ENCODE peak calls at places on chromosomes 3 and 15, in six cellular contexts. G is mesenteric fat pad; U is stimulated activated naive CD8-positive, alpha-beta T cell treated with anti-CD3 and anti-CD28 coated beads, Interleukin-15, Interleukin-2, amounts not matched to agents 100 U/mL and 50 U/mL, for 24 hours; W is tibial nerve; M is T-helper 9 cell; R is ELR. C is an unnamed sample.

GRCh38 chr3:12744326-12744725 is 14.7 kb downstream of the TMEM40 start:
- DNase-seq in G (no peak), U (no peak), W (no peak), M (no peak), R (no peak), C (no peak)

GRCh38 chr3:134374791-134375541 is 719 bp upstream of the AMOTL2 start:
- DNase-seq in G (peak), U (no peak), W (no peak), M (no peak), R (peak), C (peak)

GRCh38 chr3:133563186-133563591 is 10.3 kb upstream of the CDV3 start:
- DNase-seq in G (no peak), U (no peak), W (no peak), M (no peak), R (peak), C (no peak)

GRCh38 chr3:146246493-146246892 is 4.4 kb downstream of the PLSCR4 start:
- DNase-seq in G (no peak), U (no peak), W (no peak), M (no peak), R (no peak), C (no peak)

GRCh38 chr3:177610677-177611654 is 413.7 kb upstream of the TBL1XR1 start:
- DNase-seq in G (no peak), U (no peak), W (no peak), M (no peak), R (no peak), C (no peak)

GRCh38 chr3:47890037-47890831 is 87.3 kb downstream of the DHX30 start:
- DNase-seq in G (no peak), U (no peak), W (no peak), M (no peak), R (no peak), C (no peak)

GRCh38 chr15:65409284-65409631 is 13.5 kb downstream of the IGDCC4 start:
- DNase-seq in G (no peak), U (no peak), W (no peak), M (no peak), R (peak), C (peak)

GRCh38 chr3:105367406-105368213 is 901 bp downstream of the ALCAM start:
- DNase-seq in G (peak), U (peak), W (peak), M (peak), R (peak), C (peak)

GRCh38 chr3:47874913-47875312 is 72.0 kb downstream of the DHX30 start:
- DNase-seq in G (no peak), U (no peak), W (no peak), M (no peak), R (no peak), C (peak)

GRCh38 chr3:168249539-168250414 is 154.1 kb upstream of the GOLIM4 start:
- DNase-seq in G (no peak), U (peak), W (peak), M (no peak), R (peak), C (peak)

GRCh38 chr15:99502182-99502581 is 63.6 kb upstream of the MEF2A start:
- DNase-seq in G (no peak), U (peak), W (no peak), M (no peak), R (no peak), C (no peak)

C was measured in epithelial cell of esophagus.